ENCODE peak calls at places on chromosome 3, in four cellular contexts. One of them, this sample, is unnamed.

GRCh38 chr3:153621988-153622387 is 460.0 kb downstream of the RAP2B start:
- DNase-seq in H1: no peak
- DNase-seq in HCT116: no peak
- DNase-seq in K562: no peak
- DNase-seq in this sample: no peak

GRCh38 chr3:48708481-48708889 is 8.5 kb downstream of the IP6K2 start:
- DNase-seq in H1: no peak
- DNase-seq in HCT116: no peak
- DNase-seq in K562: no peak
- DNase-seq in this sample: no peak

GRCh38 chr3:69948246-69948862 is 51.2 kb upstream of the SAMMSON start:
- DNase-seq in H1: no peak
- DNase-seq in HCT116: peak
- DNase-seq in K562: peak
- DNase-seq in this sample: peak

GRCh38 chr3:80771085-80771484 is 990.4 kb downstream of the GBE1 start:
- DNase-seq in H1: no peak
- DNase-seq in HCT116: no peak
- DNase-seq in K562: peak
- DNase-seq in this sample: no peak

GRCh38 chr3:11600501-11601282 is 43.0 kb downstream of the VGLL4 start:
- DNase-seq in H1: peak
- DNase-seq in HCT116: peak
- DNase-seq in K562: no peak
- DNase-seq in this sample: peak

GRCh38 chr3:8336456-8336855 is 165.2 kb upstream of the LMCD1 start:
- DNase-seq in H1: no peak
- DNase-seq in HCT116: no peak
- DNase-seq in K562: peak
- DNase-seq in this sample: peak

GRCh38 chr3:17372811-17373210 is 369.6 kb downstream of the TBC1D5 start:
- DNase-seq in H1: no peak
- DNase-seq in HCT116: no peak
- DNase-seq in K562: no peak
- DNase-seq in this sample: no peak

GRCh38 chr3:29385056-29385455 is 104.2 kb downstream of the RBMS3 start:
- DNase-seq in H1: no peak
- DNase-seq in HCT116: no peak
- DNase-seq in K562: no peak
- DNase-seq in this sample: no peak

GRCh38 chr3:123341871-123342630 is 106.8 kb downstream of the ADCY5 start:
- DNase-seq in H1: no peak
- DNase-seq in HCT116: no peak
- DNase-seq in K562: peak
- DNase-seq in this sample: no peak

GRCh38 chr3:35064761-35065160 is 574.6 kb upstream of the ARPP21 start:
- DNase-seq in H1: no peak
- DNase-seq in HCT116: no peak
- DNase-seq in K562: no peak
- DNase-seq in this sample: no peak

GRCh38 chr3:20043825-20044224 is 3.6 kb downstream of the KAT2B start:
- DNase-seq in H1: no peak
- DNase-seq in HCT116: no peak
- DNase-seq in K562: no peak
- DNase-seq in this sample: no peak

GRCh38 chr3:123751478-123751877 is 132.7 kb downstream of the MYLK start:
- DNase-seq in H1: no peak
- DNase-seq in HCT116: no peak
- DNase-seq in K562: no peak
- DNase-seq in this sample: no peak

GRCh38 chr3:149356044-149356592 is 21.3 kb downstream of the TM4SF1 start:
- DNase-seq in H1: no peak
- DNase-seq in HCT116: no peak
- DNase-seq in K562: no peak
- DNase-seq in this sample: no peak

GRCh38 chr3:143851331-143852017 is 3.2 kb upstream of the SLC9A9 start:
- DNase-seq in H1: no peak
- DNase-seq in HCT116: no peak
- DNase-seq in K562: no peak
- DNase-seq in this sample: no peak

GRCh38 chr3:69890094-69890493 is 109.4 kb upstream of the SAMMSON start:
- DNase-seq in H1: no peak
- DNase-seq in HCT116: no peak
- DNase-seq in K562: no peak
- DNase-seq in this sample: no peak

GRCh38 chr3:10192953-10193691 is 28.4 kb downstream of the IRAK2 start:
- DNase-seq in H1: no peak
- DNase-seq in HCT116: no peak
- DNase-seq in K562: peak
- DNase-seq in this sample: no peak

GRCh38 chr3:130757751-130758150 is 11.1 kb upstream of the PIK3R4 start:
- DNase-seq in H1: no peak
- DNase-seq in HCT116: no peak
- DNase-seq in K562: no peak
- DNase-seq in this sample: no peak

GRCh38 chr3:162166543-162166942 is 669.9 kb downstream of the OTOL1 start:
- DNase-seq in H1: no peak
- DNase-seq in HCT116: no peak
- DNase-seq in K562: no peak
- DNase-seq in this sample: no peak

GRCh38 chr3:9715127-9715526 is 11.5 kb downstream of the CPNE9 start:
- DNase-seq in H1: no peak
- DNase-seq in HCT116: peak
- DNase-seq in K562: peak
- DNase-seq in this sample: peak

GRCh38 chr3:14876942-14877341 is 58.2 kb downstream of the FGD5 start:
- DNase-seq in H1: no peak
- DNase-seq in HCT116: no peak
- DNase-seq in K562: no peak
- DNase-seq in this sample: peak

GRCh38 chr3:173395073-173395411 is 2.5 kb upstream of the NLGN1 start:
- DNase-seq in H1: no peak
- DNase-seq in HCT116: no peak
- DNase-seq in K562: no peak
- DNase-seq in this sample: no peak

DNA sequence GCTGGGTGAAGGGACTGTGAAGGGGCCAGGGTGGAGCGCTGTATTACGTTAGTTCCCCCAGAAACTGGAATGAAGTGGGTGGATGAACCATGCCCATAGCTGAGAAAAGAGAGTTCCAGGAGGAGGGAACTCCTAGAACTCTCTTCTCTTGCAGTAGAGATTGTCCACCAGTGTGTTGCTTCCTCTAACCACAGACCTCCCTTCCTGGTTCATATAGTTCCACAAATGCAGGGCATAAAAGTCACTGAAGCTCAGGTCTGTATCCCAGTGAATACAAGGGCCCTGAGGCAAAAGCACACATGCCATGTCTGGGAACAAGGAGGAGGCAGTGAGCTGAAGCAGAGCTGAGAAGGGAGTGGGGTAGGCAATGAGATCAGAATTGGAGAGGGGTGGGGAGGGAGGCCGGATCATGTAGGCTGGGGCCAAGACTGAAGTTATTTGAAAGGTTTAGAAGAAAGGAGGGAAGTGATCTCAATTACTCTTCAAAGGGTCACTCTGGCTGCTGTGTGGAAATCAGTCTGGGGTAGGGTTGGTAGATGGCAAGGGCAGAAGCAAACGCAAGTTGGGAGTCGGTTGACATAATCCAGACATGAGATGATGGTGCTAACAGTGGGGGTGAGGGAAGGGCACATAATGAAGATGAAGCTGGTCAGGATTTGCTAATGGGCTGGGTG is 6.5 kb downstream of the A4GNT start:
- DNase-seq in H1: no peak
- DNase-seq in HCT116: no peak
- DNase-seq in K562: no peak
- DNase-seq in this sample: peak
- TF ChIP-seq JUND in H1: no peak
- TF ChIP-seq JUND in HCT116: no peak
- TF ChIP-seq JUND in K562: no peak
- TF ChIP-seq JUND in this sample: no peak

GRCh38 chr3:188686319-188686718 is 485.5 kb upstream of the TPRG1 start:
- DNase-seq in H1: no peak
- DNase-seq in HCT116: no peak
- DNase-seq in K562: no peak
- DNase-seq in this sample: no peak

GRCh38 chr3:188689101-188689574 is 482.6 kb upstream of the TPRG1 start:
- DNase-seq in H1: no peak
- DNase-seq in HCT116: no peak
- DNase-seq in K562: no peak
- DNase-seq in this sample: no peak

GRCh38 chr3:188690076-188690475 is 481.7 kb upstream of the TPRG1 start:
- DNase-seq in H1: no peak
- DNase-seq in HCT116: no peak
- DNase-seq in K562: no peak
- DNase-seq in this sample: no peak

GRCh38 chr3:188685789-188686188 is 486.0 kb upstream of the TPRG1 start:
- DNase-seq in H1: no peak
- DNase-seq in HCT116: no peak
- DNase-seq in K562: no peak
- DNase-seq in this sample: no peak

DNA sequence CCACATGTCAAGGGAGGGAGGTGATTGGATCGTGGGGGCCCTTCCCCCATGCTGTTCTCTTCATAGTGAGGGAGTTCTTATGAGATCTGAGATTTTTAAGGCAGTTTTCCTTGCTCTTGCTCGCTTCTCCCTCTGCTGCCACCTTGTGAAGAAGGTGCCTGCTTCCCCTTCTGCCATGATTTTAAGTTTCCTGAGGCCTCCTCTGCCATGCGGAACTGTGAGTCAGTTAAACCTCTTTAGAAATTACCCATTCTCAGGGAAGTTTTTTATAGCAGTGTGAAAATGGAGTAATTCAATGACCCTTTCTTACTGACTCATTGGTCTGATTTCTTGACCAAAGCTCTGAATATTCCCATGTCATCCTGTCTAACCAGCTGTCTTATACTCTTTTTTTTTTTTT is 484.4 kb upstream of the TPRG1 start:
- DNase-seq in H1: no peak
- DNase-seq in HCT116: no peak
- DNase-seq in K562: no peak
- DNase-seq in this sample: peak
- TF ChIP-seq JUND in H1: no peak
- TF ChIP-seq JUND in HCT116: no peak
- TF ChIP-seq JUND in K562: no peak
- TF ChIP-seq JUND in this sample: no peak

DNA sequence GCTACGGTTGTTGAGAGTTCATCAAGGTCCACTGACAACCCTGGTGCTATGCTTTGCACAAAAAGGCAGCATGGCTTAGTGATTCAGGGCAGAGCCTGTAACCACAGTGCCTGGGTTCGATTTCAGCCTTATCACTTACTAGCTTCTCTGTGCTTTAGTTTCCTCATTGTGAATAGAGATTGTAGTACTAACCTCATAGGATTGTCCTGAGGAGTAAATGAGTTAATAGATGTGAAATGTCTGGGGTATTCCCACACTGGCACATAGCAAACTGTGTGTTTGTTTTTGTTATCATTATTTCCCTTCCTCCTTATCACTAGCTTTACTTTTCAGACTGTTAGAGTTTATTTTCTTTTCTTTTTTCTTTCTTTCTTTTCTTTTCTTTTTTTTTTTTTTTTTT is 16.3 kb downstream of the CRTAP start:
- DNase-seq in H1: no peak
- DNase-seq in HCT116: no peak
- DNase-seq in K562: no peak
- DNase-seq in this sample: no peak
- TF ChIP-seq JUND in H1: no peak
- TF ChIP-seq JUND in HCT116: no peak
- TF ChIP-seq JUND in K562: no peak
- TF ChIP-seq JUND in this sample: no peak

GRCh38 chr3:177131927-177132636 is 65.2 kb downstream of the TBL1XR1 start:
- DNase-seq in H1: no peak
- DNase-seq in HCT116: no peak
- DNase-seq in K562: no peak
- DNase-seq in this sample: no peak
- TF ChIP-seq JUND in H1: no peak
- TF ChIP-seq JUND in HCT116: no peak
- TF ChIP-seq JUND in K562: no peak
- TF ChIP-seq JUND in this sample: no peak

GRCh38 chr3:61060421-61060861 is 190.8 kb downstream of the FHIT start:
- DNase-seq in H1: no peak
- DNase-seq in HCT116: no peak
- DNase-seq in K562: peak
- DNase-seq in this sample: no peak
- TF ChIP-seq JUND in H1: no peak
- TF ChIP-seq JUND in HCT116: no peak
- TF ChIP-seq JUND in K562: no peak
- TF ChIP-seq JUND in this sample: no peak

GRCh38 chr3:183161552-183162345 is 785 bp downstream of the LAMP3 start:
- DNase-seq in H1: no peak
- DNase-seq in HCT116: no peak
- DNase-seq in K562: no peak
- DNase-seq in this sample: no peak

GRCh38 chr3:183160616-183161015 is 1.9 kb downstream of the LAMP3 start:
- DNase-seq in H1: no peak
- DNase-seq in HCT116: no peak
- DNase-seq in K562: no peak
- DNase-seq in this sample: no peak

GRCh38 chr3:183158113-183158512 is 4.4 kb downstream of the LAMP3 start:
- DNase-seq in H1: no peak
- DNase-seq in HCT116: no peak
- DNase-seq in K562: no peak
- DNase-seq in this sample: no peak

GRCh38 chr3:183158552-183159006 is 4.0 kb downstream of the LAMP3 start:
- DNase-seq in H1: no peak
- DNase-seq in HCT116: no peak
- DNase-seq in K562: peak
- DNase-seq in this sample: no peak

GRCh38 chr3:183159319-183159718 is 3.2 kb downstream of the LAMP3 start:
- DNase-seq in H1: no peak
- DNase-seq in HCT116: no peak
- DNase-seq in K562: peak
- DNase-seq in this sample: peak
- TF ChIP-seq JUND in H1: no peak
- TF ChIP-seq JUND in HCT116: no peak
- TF ChIP-seq JUND in K562: no peak
- TF ChIP-seq JUND in this sample: no peak

DNA sequence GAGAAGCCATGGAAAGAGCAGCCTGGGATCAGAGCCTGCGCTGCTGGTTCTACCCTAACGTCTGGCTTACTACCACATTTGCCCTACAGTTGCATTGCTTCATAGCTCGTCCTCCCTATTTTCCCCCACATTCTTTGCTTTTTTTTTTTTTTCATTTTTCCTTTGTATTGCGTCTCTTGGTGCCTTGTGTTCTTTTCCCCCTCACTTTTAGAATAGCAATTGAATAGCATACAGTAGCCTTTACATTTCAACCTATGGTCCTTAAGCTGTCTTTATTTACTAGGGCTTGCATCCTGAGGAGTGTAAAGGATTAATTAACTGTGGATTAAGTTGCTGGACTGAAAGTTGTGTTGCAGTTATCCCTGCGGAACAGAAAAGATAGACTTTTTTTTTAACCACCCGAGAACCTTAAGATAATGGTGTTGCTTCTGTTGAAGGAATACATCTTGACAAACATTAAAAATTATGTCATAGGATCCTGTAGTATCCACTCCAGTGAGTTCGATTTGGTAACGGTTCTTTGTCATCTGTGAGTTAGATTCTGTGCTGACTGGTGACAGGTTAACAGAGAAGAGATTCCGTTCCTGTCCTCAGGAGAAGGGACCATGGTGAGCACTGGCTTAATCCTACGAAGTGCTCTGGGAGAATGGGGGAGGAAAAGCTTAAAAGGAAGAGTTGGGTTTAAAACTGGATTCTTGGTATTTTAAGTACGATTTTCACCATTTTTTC is 417.4 kb upstream of the NAALADL2 start:
- DNase-seq in H1: no peak
- DNase-seq in HCT116: no peak
- DNase-seq in K562: no peak
- DNase-seq in this sample: peak
- TF ChIP-seq JUND in H1: no peak
- TF ChIP-seq JUND in HCT116: no peak
- TF ChIP-seq JUND in K562: no peak
- TF ChIP-seq JUND in this sample: no peak

This sample was measured in T47D.